ENCODE peak calls at places on chromosomes 3 and 15, in four cellular contexts. Q is HepG2, U is WTC11, C is GM12878. I is an unnamed sample.

GRCh38 chr3:45800611-45801010 is 4.3 kb upstream of the SLC6A20 start:
- DNase-seq in Q (no peak), U (no peak), C (no peak), I (no peak)

GRCh38 chr3:33883538-33884203 is 85.2 kb downstream of the PDCD6IP start:
- DNase-seq in Q (peak), U (no peak), C (no peak), I (peak)

GRCh38 chr3:148975277-148975676 is 16.1 kb upstream of the GYG1 start:
- DNase-seq in Q (no peak), U (no peak), C (no peak), I (no peak)

GRCh38 chr3:156516284-156516683 is 38.6 kb downstream of the SSR3 start:
- DNase-seq in Q (no peak), U (no peak), C (no peak), I (peak)

GRCh38 chr3:127779747-127780146 is 42.6 kb downstream of the MGLL start:
- DNase-seq in Q (no peak), U (no peak), C (no peak), I (no peak)

GRCh38 chr3:105866656-105867653 is 1.9 kb downstream of the CBLB start:
- DNase-seq in Q (peak), U (no peak), C (peak), I (peak)

GRCh38 chr3:135528638-135529037 is 436.9 kb upstream of the PPP2R3A start:
- DNase-seq in Q (no peak), U (no peak), C (no peak), I (no peak)

GRCh38 chr15:45573961-45574629 is 13.1 kb upstream of the BLOC1S6 start:
- DNase-seq in Q (peak), U (peak), C (no peak), I (peak)

GRCh38 chr3:18046131-18046530 is 303.7 kb upstream of the TBC1D5 start:
- DNase-seq in Q (no peak), U (no peak), C (no peak), I (no peak)

GRCh38 chr3:64837126-64837738 is 149.4 kb upstream of the ADAMTS9 start:
- DNase-seq in Q (no peak), U (no peak), C (no peak), I (no peak)

GRCh38 chr3:175601521-175601920 is 742.4 kb downstream of the NAALADL2 start:
- DNase-seq in Q (no peak), U (no peak), C (no peak), I (no peak)

GRCh38 chr3:188947401-188947982 is 224.3 kb upstream of the TPRG1 start:
- DNase-seq in Q (no peak), U (peak), C (no peak), I (peak)

DNA sequence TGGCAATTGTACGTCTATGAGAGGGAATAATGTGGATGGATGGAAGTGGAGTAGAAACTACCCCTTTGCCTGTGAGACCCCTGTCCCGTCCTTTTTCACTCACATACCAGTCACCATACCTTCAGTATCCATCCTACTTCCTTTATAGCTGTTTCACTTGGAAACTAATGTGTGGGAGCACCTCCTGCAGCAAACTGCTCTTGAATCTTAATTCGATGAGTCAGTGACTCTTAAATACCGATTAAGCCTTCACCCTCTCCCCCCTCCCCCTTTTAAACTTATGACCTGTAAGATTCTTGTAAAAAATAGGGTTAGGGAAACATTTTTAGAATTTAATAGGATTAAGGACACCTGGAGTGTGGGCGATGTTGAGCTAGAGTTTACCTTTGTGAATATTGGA is 812 bp downstream of the SPRED1 start:
- DNase-seq in Q (no peak), U (no peak), C (no peak), I (peak)
- TF ChIP-seq CBFB in Q (no peak), U (no peak), C (no peak), I (no peak)

GRCh38 chr3:31668258-31668657 is 135.5 kb downstream of the STT3B start:
- DNase-seq in Q (no peak), U (no peak), C (no peak), I (no peak)
- TF ChIP-seq CBFB in Q (no peak), U (no peak), C (no peak), I (no peak)

GRCh38 chr15:78640527-78640839 is 527 bp downstream of the CHRNB4 start:
- DNase-seq in Q (no peak), U (peak), C (no peak), I (no peak)

GRCh38 chr15:78637776-78638435 is 3.1 kb downstream of the CHRNB4 start:
- DNase-seq in Q (no peak), U (no peak), C (no peak), I (no peak)

GRCh38 chr15:78640840-78641733 is at the start of gene CHRNB4:
- DNase-seq in Q (no peak), U (peak), C (no peak), I (peak)

GRCh38 chr15:78636378-78636859 is 4.6 kb downstream of the CHRNB4 start:
- DNase-seq in Q (no peak), U (no peak), C (no peak), I (no peak)

DNA sequence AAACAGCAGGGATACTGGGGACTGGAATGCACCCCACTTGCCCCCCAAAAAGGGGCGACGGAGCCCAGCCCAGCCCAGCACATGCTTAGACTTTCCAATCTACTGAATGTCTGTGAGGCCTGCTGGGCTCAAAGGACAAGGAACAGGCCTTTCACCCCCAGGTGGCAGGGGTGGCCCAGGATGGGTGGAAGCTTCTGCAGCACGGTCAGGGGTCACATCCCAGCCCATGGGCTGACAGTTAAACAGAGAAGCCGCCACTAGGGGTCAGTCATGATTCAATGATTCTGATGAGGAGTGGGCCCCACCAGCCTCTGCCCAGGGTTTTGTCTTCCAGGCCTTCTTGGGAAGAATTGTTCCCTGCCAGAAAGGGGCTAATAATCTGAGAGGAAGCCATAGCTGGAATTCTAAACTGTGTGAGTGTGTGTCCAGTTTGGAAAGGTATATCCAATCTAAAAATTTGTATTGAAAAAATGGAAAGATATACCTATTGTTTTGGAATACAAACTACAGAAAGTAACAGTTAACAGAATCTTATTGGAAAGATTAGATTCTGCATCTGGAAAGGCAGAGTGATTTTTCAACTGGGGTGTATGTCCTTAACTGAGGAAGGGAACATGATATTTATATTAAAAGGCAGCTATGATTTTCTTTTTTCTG is 2.2 kb downstream of the CHRNB4 start:
- DNase-seq in Q (peak), U (peak), C (no peak), I (peak)
- TF ChIP-seq CBFB in Q (no peak), U (no peak), C (no peak), I (no peak)

DNA sequence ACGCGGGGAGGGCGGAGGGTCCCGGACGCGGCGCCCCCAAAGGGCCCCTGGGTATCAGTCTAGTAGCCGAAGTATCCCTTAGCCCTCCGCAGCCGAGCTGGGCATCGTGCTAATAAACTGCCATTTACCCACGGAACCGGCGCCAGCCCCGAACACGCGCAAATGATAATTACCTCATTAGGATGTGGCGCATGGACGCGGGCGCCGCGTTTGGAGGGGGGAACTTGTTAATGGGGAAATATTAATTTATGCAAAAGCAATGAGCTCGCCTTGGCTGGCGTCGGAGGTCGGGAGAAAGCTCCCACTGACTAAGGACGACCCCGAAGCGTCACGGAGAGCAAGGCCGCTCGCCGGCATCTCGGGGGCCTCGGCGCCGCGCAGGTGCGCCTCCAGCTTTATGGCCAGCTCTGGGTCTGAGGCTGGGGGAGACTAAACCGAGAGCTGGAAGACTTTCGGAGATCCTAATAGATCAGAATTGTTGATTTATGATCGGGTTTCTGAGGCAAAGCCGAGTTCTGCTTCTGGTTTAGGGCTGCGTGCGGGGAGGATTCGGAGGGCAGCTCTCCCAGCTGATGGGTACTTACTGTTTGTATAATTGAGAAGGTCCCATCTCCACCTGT is 474 bp upstream of the FEZF2 start:
- DNase-seq in Q (no peak), U (peak), C (no peak), I (no peak)
- TF ChIP-seq CBFB in Q (no peak), U (no peak), C (no peak), I (no peak)

I was measured in K562.